ENCODE peak calls at places on chromosome 19, in four cellular contexts. D is stimulated activated CD4-positive, alpha-beta T cell treated with anti-CD3 and anti-CD28 coated beads, Interleukin-2, amount 100 ng/mL, for 24 hours; W is iPS DF 6.9; S is pancreas. Z is an unnamed sample.

GRCh38 chr19:35040826-35041547 is 534 bp upstream of the HPN start:
- DNase-seq in D (peak; percentile 37), S (peak; percentile 97), W (no peak), Z (peak; percentile 70)

GRCh38 chr19:50242586-50242985 is 39.2 kb downstream of the MYH14 start:
- DNase-seq in D (no peak), W (no peak), S (no peak), Z (no peak)

GRCh38 chr19:55644842-55645511 is 1.5 kb downstream of the ZNF581 start:
- DNase-seq in W (no peak), S (no peak), D (no peak), Z (no peak)

GRCh38 chr19:9857920-9858746 is 23.0 kb downstream of the PIN1 start:
- DNase-seq in S (no peak), W (no peak), D (no peak), Z (peak; percentile 66)

GRCh38 chr19:1136201-1136600 is 32.4 kb downstream of the GPX4 start:
- DNase-seq in S (no peak), W (no peak), D (no peak), Z (no peak)

GRCh38 chr19:4083677-4084546 is 17.2 kb upstream of the ZBTB7A start:
- DNase-seq in S (no peak), D (no peak), W (no peak), Z (no peak)

GRCh38 chr19:9531933-9532332 is 6.5 kb downstream of the ZNF426 start:
- DNase-seq in W (no peak), D (no peak), S (no peak), Z (no peak)

GRCh38 chr19:44258139-44258538 is 1.5 kb upstream of the ZNF233 start:
- DNase-seq in W (no peak), D (no peak), S (no peak), Z (no peak)

GRCh38 chr19:30755581-30755980 is 383.4 kb downstream of the ZNF536 start:
- DNase-seq in W (no peak), S (no peak), D (no peak), Z (no peak)

GRCh38 chr19:28358604-28359003 is 854.3 kb downstream of the UQCRFS1 start:
- DNase-seq in W (no peak), S (no peak), D (no peak), Z (no peak)

GRCh38 chr19:42508892-42509444 is 19.3 kb downstream of the CEACAM1 start:
- DNase-seq in W (no peak), D (no peak), S (no peak), Z (no peak)

GRCh38 chr19:3494559-3494958 is 5.9 kb downstream of the DOHH start:
- DNase-seq in D (peak; percentile 69), S (no peak), W (no peak), Z (peak; percentile 82)

GRCh38 chr19:50187937-50188336 is 15.5 kb upstream of the MYH14 start:
- DNase-seq in W (no peak), D (no peak), S (no peak), Z (no peak)

GRCh38 chr19:28351761-28352160 is 861.2 kb downstream of the UQCRFS1 start:
- DNase-seq in D (no peak), S (no peak), W (no peak), Z (no peak)

GRCh38 chr19:2167896-2168618 is 4.3 kb downstream of the DOT1L start:
- DNase-seq in W (no peak), D (no peak), S (peak; percentile 60), Z (no peak)

GRCh38 chr19:49499030-49499670 is 2.9 kb downstream of the RPS11 start:
- DNase-seq in S (no peak), W (no peak), D (peak; percentile 51), Z (peak; percentile 74)

GRCh38 chr19:28009696-28010095 is 1203.3 kb downstream of the UQCRFS1 start:
- DNase-seq in S (no peak), D (no peak), W (no peak), Z (no peak)

GRCh38 chr19:1445185-1445931 is 4.6 kb upstream of the APC2 start:
- DNase-seq in W (no peak), D (peak; percentile 79), S (no peak), Z (peak; percentile 91)

GRCh38 chr19:34131100-34131499 is 41.2 kb upstream of the LSM14A start:
- DNase-seq in W (no peak), S (no peak), D (no peak), Z (no peak)

GRCh38 chr19:51751655-51752054 is at the start of gene FPR1:
- DNase-seq in W (no peak), S (peak; percentile 32), D (no peak), Z (no peak)

Z was measured in activated effector memory CD4-positive, alpha-beta T cell treated with anti-CD3 and anti-CD28 coated beads, Interleukin-2, amount 50 U/mL, for 16 hours.